ENCODE peak calls at places on chromosome 9, in nine cellular contexts. J is T-helper 17 cell, X is HTR-8/SVneo, G is GM23248, D is dorsolateral prefrontal cortex, R is prostate gland, C is HCEC 1CT, U is pulmonary artery endothelial cell, H is tibial artery. Z is an unnamed sample.

GRCh38 chr9:91755761-91756638 is 194.0 kb downstream of the ROR2 start:
- DNase-seq in D (no peak), H (no peak), X (no peak), R (no peak), G (peak), U (no peak), C (no peak), J (no peak), Z (no peak)

GRCh38 chr9:125826850-125827249 is 79.7 kb downstream of the PBX3 start:
- DNase-seq in J (no peak), H (no peak), R (no peak), C (no peak), D (no peak), X (no peak), G (no peak), U (no peak), Z (no peak)

GRCh38 chr9:114678847-114679246 is 3.1 kb downstream of the TEX48 start:
- DNase-seq in C (no peak), D (no peak), U (no peak), G (peak), R (no peak), H (no peak), J (no peak), X (no peak), Z (peak)

GRCh38 chr9:128470560-128470959 is 14.8 kb downstream of the ODF2 start:
- DNase-seq in D (no peak), H (peak), J (no peak), U (no peak), R (no peak), G (peak), X (no peak), C (peak), Z (no peak)

GRCh38 chr9:85727500-85727899 is 14.3 kb downstream of the AGTPBP1 start:
- DNase-seq in J (no peak), X (no peak), U (no peak), G (no peak), H (no peak), R (no peak), C (no peak), D (no peak), Z (no peak)

GRCh38 chr9:126719677-126720435 is 85.0 kb upstream of the ZBTB43 start:
- DNase-seq in G (peak), C (peak), U (no peak), X (peak), R (peak), J (peak), H (peak), D (peak), Z (peak)

GRCh38 chr9:129496187-129497063 is 124.5 kb downstream of the C9orf50 start:
- DNase-seq in G (peak), X (peak), D (peak), R (peak), J (peak), C (peak), H (peak), U (peak), Z (peak)

GRCh38 chr9:12497790-12498189 is 195.4 kb upstream of the TYRP1 start:
- DNase-seq in G (no peak), H (no peak), J (no peak), U (no peak), D (no peak), R (no peak), C (no peak), X (no peak), Z (no peak)

GRCh38 chr9:128442150-128442549 is 13.7 kb upstream of the ODF2 start:
- DNase-seq in R (no peak), G (no peak), X (no peak), J (no peak), U (no peak), C (no peak), D (no peak), H (no peak), Z (no peak)

GRCh38 chr9:111272571-111272970 is 57.5 kb downstream of the OR2K2 start:
- DNase-seq in G (no peak), J (no peak), H (no peak), U (no peak), D (no peak), R (no peak), X (no peak), C (no peak), Z (no peak)

GRCh38 chr9:79193001-79193400 is 378.8 kb upstream of the TLE4 start:
- DNase-seq in U (no peak), C (no peak), J (no peak), D (no peak), R (no peak), H (no peak), X (peak), G (peak), Z (no peak)

GRCh38 chr9:36891341-36891811 is 142.7 kb downstream of the PAX5 start:
- DNase-seq in J (no peak), G (no peak), R (no peak), H (no peak), U (no peak), C (no peak), X (no peak), D (peak), Z (no peak)

GRCh38 chr9:111120526-111120925 is 82.3 kb upstream of the LPAR1 start:
- DNase-seq in R (no peak), D (no peak), U (no peak), G (no peak), H (no peak), X (no peak), J (no peak), C (no peak), Z (no peak)

GRCh38 chr9:128383007-128383753 is 12.0 kb downstream of the URM1 start:
- DNase-seq in C (no peak), U (no peak), H (no peak), J (no peak), R (no peak), D (no peak), G (no peak), X (no peak), Z (no peak)

GRCh38 chr9:2597483-2597882 is 24.1 kb upstream of the VLDLR start:
- DNase-seq in X (no peak), D (no peak), J (no peak), G (peak), R (no peak), U (no peak), C (no peak), H (no peak), Z (no peak)

GRCh38 chr9:959914-960313 is 16.5 kb upstream of the DMRT3 start:
- DNase-seq in R (no peak), H (no peak), G (no peak), D (no peak), U (no peak), X (no peak), C (no peak), J (no peak), Z (no peak)

GRCh38 chr9:95572370-95573151 is 55.8 kb upstream of the PTCH1 start:
- DNase-seq in X (no peak), U (no peak), J (no peak), C (peak), H (peak), D (no peak), R (no peak), G (peak), Z (no peak)

Z was measured in dermis microvascular lymphatic vessel endothelial cell.